ENCODE peak calls at places on chromosomes 5 and 9, in eight cellular contexts. One of them, this sample, is unnamed.

GRCh38 chr9:88011005-88011766 is 36.9 kb upstream of the CDK20 start:
- DNase-seq in SK-N-SH: peak
- DNase-seq in HCT116: no peak
- DNase-seq in spleen: no peak
- DNase-seq in upper lobe of left lung: no peak
- DNase-seq in breast epithelium: no peak
- DNase-seq in suprapubic skin: no peak
- DNase-seq in K562: no peak
- DNase-seq in this sample: no peak

GRCh38 chr5:138354926-138355378 is 2.5 kb downstream of the KDM3B start:
- DNase-seq in SK-N-SH: peak
- DNase-seq in HCT116: no peak
- DNase-seq in spleen: no peak
- DNase-seq in upper lobe of left lung: peak
- DNase-seq in breast epithelium: no peak
- DNase-seq in suprapubic skin: no peak
- DNase-seq in K562: peak
- DNase-seq in this sample: no peak

GRCh38 chr5:64497390-64497789 is 8.4 kb upstream of the RGS7BP start:
- DNase-seq in SK-N-SH: no peak
- DNase-seq in HCT116: no peak
- DNase-seq in spleen: no peak
- DNase-seq in upper lobe of left lung: no peak
- DNase-seq in breast epithelium: no peak
- DNase-seq in suprapubic skin: no peak
- DNase-seq in K562: no peak
- DNase-seq in this sample: no peak

GRCh38 chr9:83030391-83031107 is 32.4 kb downstream of the RASEF start:
- DNase-seq in SK-N-SH: no peak
- DNase-seq in HCT116: no peak
- DNase-seq in spleen: no peak
- DNase-seq in upper lobe of left lung: no peak
- DNase-seq in breast epithelium: no peak
- DNase-seq in suprapubic skin: no peak
- DNase-seq in K562: no peak
- DNase-seq in this sample: no peak

GRCh38 chr5:11595045-11595444 is 309.2 kb downstream of the CTNND2 start:
- DNase-seq in SK-N-SH: no peak
- DNase-seq in HCT116: no peak
- DNase-seq in spleen: no peak
- DNase-seq in upper lobe of left lung: no peak
- DNase-seq in breast epithelium: no peak
- DNase-seq in suprapubic skin: no peak
- DNase-seq in K562: no peak
- DNase-seq in this sample: no peak

GRCh38 chr9:124266826-124267201 is 9.1 kb downstream of the NEK6 start:
- DNase-seq in SK-N-SH: no peak
- DNase-seq in HCT116: no peak
- DNase-seq in spleen: no peak
- DNase-seq in upper lobe of left lung: no peak
- DNase-seq in breast epithelium: no peak
- DNase-seq in suprapubic skin: no peak
- DNase-seq in K562: no peak
- DNase-seq in this sample: no peak

GRCh38 chr5:81391-82021 is 10.5 kb upstream of the PLEKHG4B start:
- DNase-seq in SK-N-SH: no peak
- DNase-seq in HCT116: no peak
- DNase-seq in spleen: peak
- DNase-seq in upper lobe of left lung: no peak
- DNase-seq in breast epithelium: no peak
- DNase-seq in suprapubic skin: no peak
- DNase-seq in K562: no peak
- DNase-seq in this sample: no peak

GRCh38 chr5:6704361-6704851 is 8.8 kb upstream of the TENT4A start:
- DNase-seq in SK-N-SH: no peak
- DNase-seq in HCT116: no peak
- DNase-seq in spleen: no peak
- DNase-seq in upper lobe of left lung: peak
- DNase-seq in breast epithelium: peak
- DNase-seq in suprapubic skin: no peak
- DNase-seq in K562: no peak
- DNase-seq in this sample: peak

GRCh38 chr5:75050415-75050814 is 1.9 kb downstream of the GCNT4 start:
- DNase-seq in SK-N-SH: peak
- DNase-seq in HCT116: no peak
- DNase-seq in spleen: peak
- DNase-seq in upper lobe of left lung: no peak
- DNase-seq in breast epithelium: no peak
- DNase-seq in suprapubic skin: no peak
- DNase-seq in K562: peak
- DNase-seq in this sample: no peak

GRCh38 chr9:136354592-136355085 is 8.9 kb downstream of the DNLZ start:
- DNase-seq in SK-N-SH: no peak
- DNase-seq in HCT116: no peak
- DNase-seq in spleen: no peak
- DNase-seq in upper lobe of left lung: no peak
- DNase-seq in breast epithelium: no peak
- DNase-seq in suprapubic skin: no peak
- DNase-seq in K562: peak
- DNase-seq in this sample: no peak

GRCh38 chr5:61275841-61276240 is 56.2 kb upstream of the ZSWIM6 start:
- DNase-seq in SK-N-SH: no peak
- DNase-seq in HCT116: no peak
- DNase-seq in spleen: peak
- DNase-seq in upper lobe of left lung: peak
- DNase-seq in breast epithelium: peak
- DNase-seq in suprapubic skin: no peak
- DNase-seq in K562: no peak
- DNase-seq in this sample: no peak
- TF ChIP-seq POLR2AphosphoS5 in SK-N-SH: no peak
- TF ChIP-seq POLR2AphosphoS5 in HCT116: no peak
- TF ChIP-seq POLR2AphosphoS5 in spleen: peak
- TF ChIP-seq POLR2AphosphoS5 in upper lobe of left lung: peak
- TF ChIP-seq POLR2AphosphoS5 in breast epithelium: no peak
- TF ChIP-seq POLR2AphosphoS5 in suprapubic skin: no peak
- TF ChIP-seq POLR2AphosphoS5 in K562: no peak
- TF ChIP-seq POLR2AphosphoS5 in this sample: no peak

GRCh38 chr9:98673681-98674080 is 35.1 kb downstream of the GABBR2 start:
- DNase-seq in SK-N-SH: no peak
- DNase-seq in HCT116: no peak
- DNase-seq in spleen: no peak
- DNase-seq in upper lobe of left lung: no peak
- DNase-seq in breast epithelium: no peak
- DNase-seq in suprapubic skin: no peak
- DNase-seq in K562: no peak
- DNase-seq in this sample: no peak
- TF ChIP-seq CTCF in SK-N-SH: no peak
- TF ChIP-seq CTCF in HCT116: no peak
- TF ChIP-seq CTCF in spleen: no peak
- TF ChIP-seq CTCF in upper lobe of left lung: no peak
- TF ChIP-seq CTCF in breast epithelium: no peak
- TF ChIP-seq CTCF in suprapubic skin: no peak
- TF ChIP-seq CTCF in K562: no peak
- TF ChIP-seq CTCF in this sample: no peak

DNA sequence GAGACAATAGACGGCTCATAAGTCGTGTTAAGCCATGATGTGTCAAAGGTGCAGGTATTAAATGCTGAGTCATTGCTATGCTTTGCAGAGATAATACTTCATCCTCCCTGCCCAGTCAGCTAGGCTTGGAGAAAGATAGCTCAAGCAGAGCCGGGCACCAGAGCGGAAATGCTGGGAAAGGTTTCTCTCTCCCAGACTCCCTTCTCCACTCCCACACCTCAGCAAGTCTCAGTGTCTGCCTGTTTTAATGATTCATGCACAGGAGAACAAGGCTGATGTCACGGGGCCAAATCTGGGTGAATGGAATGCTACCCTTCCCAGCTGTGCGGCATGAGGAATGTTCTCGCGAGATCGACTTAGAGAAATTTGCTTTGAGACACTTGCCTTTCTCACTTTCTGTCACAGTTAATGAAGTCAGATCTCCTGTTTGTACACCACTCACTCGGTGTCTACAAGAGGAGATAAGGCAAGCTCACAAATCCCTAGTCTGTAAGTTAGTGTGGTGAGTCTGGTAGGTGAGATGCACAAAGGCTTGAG is 204.4 kb downstream of the EFNA5 start:
- DNase-seq in SK-N-SH: no peak
- DNase-seq in HCT116: no peak
- DNase-seq in spleen: no peak
- DNase-seq in upper lobe of left lung: no peak
- DNase-seq in breast epithelium: peak
- DNase-seq in suprapubic skin: no peak
- DNase-seq in K562: no peak
- DNase-seq in this sample: peak
- TF ChIP-seq POLR2AphosphoS5 in SK-N-SH: no peak
- TF ChIP-seq POLR2AphosphoS5 in HCT116: no peak
- TF ChIP-seq POLR2AphosphoS5 in spleen: no peak
- TF ChIP-seq POLR2AphosphoS5 in upper lobe of left lung: no peak
- TF ChIP-seq POLR2AphosphoS5 in breast epithelium: no peak
- TF ChIP-seq POLR2AphosphoS5 in suprapubic skin: no peak
- TF ChIP-seq POLR2AphosphoS5 in K562: no peak
- TF ChIP-seq POLR2AphosphoS5 in this sample: no peak

GRCh38 chr9:105901514-105902109 is 207.3 kb downstream of the TMEM38B start:
- DNase-seq in SK-N-SH: peak
- DNase-seq in HCT116: no peak
- DNase-seq in spleen: no peak
- DNase-seq in upper lobe of left lung: no peak
- DNase-seq in breast epithelium: no peak
- DNase-seq in suprapubic skin: no peak
- DNase-seq in K562: peak
- DNase-seq in this sample: peak
- TF ChIP-seq CTCF in SK-N-SH: peak
- TF ChIP-seq CTCF in HCT116: peak
- TF ChIP-seq CTCF in spleen: peak
- TF ChIP-seq CTCF in upper lobe of left lung: no peak
- TF ChIP-seq CTCF in breast epithelium: no peak
- TF ChIP-seq CTCF in suprapubic skin: peak
- TF ChIP-seq CTCF in K562: peak
- TF ChIP-seq CTCF in this sample: peak

GRCh38 chr5:14202462-14202861 is 59.3 kb downstream of the TRIO start:
- DNase-seq in SK-N-SH: no peak
- DNase-seq in HCT116: no peak
- DNase-seq in spleen: no peak
- DNase-seq in upper lobe of left lung: peak
- DNase-seq in breast epithelium: no peak
- DNase-seq in suprapubic skin: no peak
- DNase-seq in K562: no peak
- DNase-seq in this sample: no peak
- TF ChIP-seq POLR2AphosphoS5 in SK-N-SH: no peak
- TF ChIP-seq POLR2AphosphoS5 in HCT116: no peak
- TF ChIP-seq POLR2AphosphoS5 in spleen: no peak
- TF ChIP-seq POLR2AphosphoS5 in upper lobe of left lung: peak
- TF ChIP-seq POLR2AphosphoS5 in breast epithelium: no peak
- TF ChIP-seq POLR2AphosphoS5 in suprapubic skin: no peak
- TF ChIP-seq POLR2AphosphoS5 in K562: no peak
- TF ChIP-seq POLR2AphosphoS5 in this sample: no peak

GRCh38 chr5:141560725-141561483 is 57.9 kb downstream of the DIAPH1 start:
- DNase-seq in SK-N-SH: peak
- DNase-seq in HCT116: peak
- DNase-seq in spleen: no peak
- DNase-seq in upper lobe of left lung: peak
- DNase-seq in breast epithelium: peak
- DNase-seq in suprapubic skin: peak
- DNase-seq in K562: peak
- DNase-seq in this sample: peak
- TF ChIP-seq CTCF in SK-N-SH: peak
- TF ChIP-seq CTCF in HCT116: peak
- TF ChIP-seq CTCF in spleen: peak
- TF ChIP-seq CTCF in upper lobe of left lung: peak
- TF ChIP-seq CTCF in breast epithelium: peak
- TF ChIP-seq CTCF in suprapubic skin: peak
- TF ChIP-seq CTCF in K562: peak
- TF ChIP-seq CTCF in this sample: peak

GRCh38 chr5:93532370-93532769 is 48.6 kb downstream of the NR2F1-AS1 start:
- DNase-seq in SK-N-SH: no peak
- DNase-seq in HCT116: no peak
- DNase-seq in spleen: no peak
- DNase-seq in upper lobe of left lung: peak
- DNase-seq in breast epithelium: peak
- DNase-seq in suprapubic skin: no peak
- DNase-seq in K562: no peak
- DNase-seq in this sample: peak
- TF ChIP-seq POLR2AphosphoS5 in SK-N-SH: no peak
- TF ChIP-seq POLR2AphosphoS5 in HCT116: no peak
- TF ChIP-seq POLR2AphosphoS5 in spleen: no peak
- TF ChIP-seq POLR2AphosphoS5 in upper lobe of left lung: peak
- TF ChIP-seq POLR2AphosphoS5 in breast epithelium: peak
- TF ChIP-seq POLR2AphosphoS5 in suprapubic skin: peak
- TF ChIP-seq POLR2AphosphoS5 in K562: no peak
- TF ChIP-seq POLR2AphosphoS5 in this sample: peak